ENCODE peak calls at places on chromosomes 6 and 20, in six cellular contexts. L, X, C, J, Y and A are unnamed samples.

GRCh38 chr20:58621906-58622548 is 29.1 kb upstream of the STX16 start:
- DNase-seq in C (peak), J (no peak), Y (no peak), L (no peak), X (no peak), A (no peak)

GRCh38 chr6:47094351-47094925 is 52.3 kb upstream of the ADGRF1 start:
- DNase-seq in J (no peak), Y (no peak), X (no peak), L (peak), C (no peak), A (no peak)

GRCh38 chr6:9126845-9127560 is 691.7 kb upstream of the SLC35B3 start:
- DNase-seq in X (no peak), Y (no peak), C (no peak), L (no peak), J (no peak), A (no peak)

GRCh38 chr6:167769408-167770190 is 57.1 kb upstream of the AFDN start:
- DNase-seq in C (no peak), J (no peak), X (no peak), L (no peak), Y (no peak), A (no peak)

GRCh38 chr6:31945507-31946369 is at the start of gene CFB:
- DNase-seq in X (no peak), C (no peak), J (no peak), L (peak), Y (no peak), A (no peak)

GRCh38 chr6:52399511-52400315 is 20.4 kb upstream of the EFHC1 start:
- DNase-seq in Y (no peak), J (no peak), C (peak), X (no peak), L (peak), A (no peak)

GRCh38 chr20:17875106-17875980 is 93.3 kb downstream of the SNX5 start:
- DNase-seq in J (no peak), Y (no peak), L (peak), X (no peak), C (no peak), A (no peak)

GRCh38 chr6:113719056-113719455 is 138.1 kb upstream of the MARCKS start:
- DNase-seq in Y (no peak), C (no peak), L (no peak), J (no peak), X (no peak), A (no peak)

GRCh38 chr20:48766205-48766604 is 61.6 kb downstream of the PREX1 start:
- DNase-seq in C (no peak), Y (no peak), X (no peak), J (no peak), L (no peak), A (no peak)

DNA sequence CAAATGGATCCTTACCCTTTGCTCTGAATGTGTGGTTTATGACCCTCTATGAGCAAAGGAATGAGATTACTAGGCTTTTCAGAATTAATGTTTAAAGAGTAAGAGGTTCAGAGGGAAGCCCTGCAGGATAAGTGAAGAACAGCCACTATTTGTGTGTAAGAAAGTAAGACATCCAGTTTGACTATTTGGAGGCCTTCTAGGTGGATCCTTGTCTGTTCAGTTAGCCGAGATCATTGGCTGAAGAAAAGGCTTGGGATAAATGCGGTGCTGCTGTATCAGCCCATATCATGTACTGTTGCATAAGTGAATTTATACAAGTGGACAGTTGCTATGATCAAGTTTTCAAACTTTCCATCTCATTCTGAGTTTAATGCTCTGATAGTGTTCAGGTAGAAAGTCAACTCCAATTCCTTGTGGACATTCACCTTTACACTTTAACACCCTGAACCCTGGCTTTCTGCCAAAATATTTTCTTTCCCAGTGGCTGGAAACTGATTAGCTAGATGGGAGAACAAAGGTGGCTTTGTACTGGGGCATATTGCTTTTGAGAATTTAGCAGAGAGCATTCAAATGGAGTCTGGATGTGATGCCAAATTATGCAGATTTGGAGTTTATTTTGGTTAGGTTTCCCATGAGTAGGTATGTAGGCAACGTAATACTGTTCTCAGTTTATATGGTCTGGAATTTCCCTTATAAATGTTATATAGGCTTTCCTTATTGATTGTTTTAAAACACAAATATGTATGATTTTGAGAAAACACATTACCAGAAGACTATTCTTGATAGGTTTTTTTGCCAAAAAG is 15.0 kb downstream of the PARD6B start:
- DNase-seq in C (no peak), Y (no peak), X (no peak), J (no peak), L (peak), A (no peak)
- TF ChIP-seq POLR2AphosphoS5 in C (no peak), Y (no peak), X (no peak), J (no peak), L (no peak), A (no peak)

GRCh38 chr6:159762681-159763293 is 942 bp downstream of the ACAT2 start:
- DNase-seq in L (peak), C (peak), Y (no peak), J (peak), X (no peak), A (no peak)

GRCh38 chr6:159759645-159760044 is 2.2 kb upstream of the ACAT2 start:
- DNase-seq in Y (no peak), L (no peak), C (no peak), J (no peak), X (no peak), A (no peak)

GRCh38 chr6:159760602-159761057 is 1.2 kb upstream of the ACAT2 start:
- DNase-seq in Y (no peak), J (no peak), X (peak), C (no peak), L (peak), A (no peak)

GRCh38 chr6:159761135-159761872 is 541 bp upstream of the ACAT2 start:
- DNase-seq in J (peak), Y (no peak), X (peak), L (peak), C (peak), A (no peak)

DNA sequence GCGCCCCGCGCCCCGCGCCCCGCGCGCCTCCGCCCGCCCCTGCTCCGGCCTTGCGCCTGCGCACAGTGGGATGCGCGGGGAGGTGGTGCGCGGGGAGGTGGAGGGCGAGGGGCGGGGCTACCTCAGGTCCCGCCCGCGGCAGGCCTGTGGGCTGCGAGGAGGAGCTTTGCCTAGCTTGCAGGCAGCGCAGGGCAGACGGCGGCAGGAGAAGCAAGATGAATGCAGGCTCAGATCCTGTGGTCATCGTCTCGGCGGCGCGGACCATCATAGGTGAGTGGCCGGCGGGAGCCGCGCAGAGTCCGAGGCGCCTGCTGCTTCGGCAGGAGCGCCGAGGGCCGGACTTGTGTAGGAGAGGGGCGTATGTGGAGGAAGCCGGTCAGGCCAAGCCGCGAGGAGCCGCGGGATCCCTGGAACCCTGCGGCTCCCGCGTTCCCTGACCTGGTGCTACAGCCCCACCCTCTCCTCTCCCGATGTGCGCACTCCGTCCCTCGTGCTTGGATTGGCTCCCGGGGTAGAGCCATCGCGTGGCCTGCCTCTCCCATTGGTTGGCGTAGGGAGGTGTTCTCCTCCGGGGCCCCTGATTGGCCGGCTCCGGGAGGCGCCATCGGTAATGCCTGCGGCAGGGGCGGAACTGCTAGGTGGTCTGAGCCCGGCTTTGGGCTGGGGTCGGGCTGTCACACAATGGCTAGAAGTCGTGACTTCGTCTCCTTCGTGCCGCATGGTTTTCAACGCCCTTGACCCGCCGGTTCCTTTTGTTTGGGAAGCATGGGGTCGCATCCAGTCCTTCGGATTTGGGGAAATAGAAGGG is at the start of gene ACAT2:
- DNase-seq in J (peak), L (peak), C (peak), X (peak), Y (peak), A (peak)
- TF ChIP-seq POLR2A in J (peak), L (peak), C (peak), X (peak), Y (peak), A (peak)

DNA sequence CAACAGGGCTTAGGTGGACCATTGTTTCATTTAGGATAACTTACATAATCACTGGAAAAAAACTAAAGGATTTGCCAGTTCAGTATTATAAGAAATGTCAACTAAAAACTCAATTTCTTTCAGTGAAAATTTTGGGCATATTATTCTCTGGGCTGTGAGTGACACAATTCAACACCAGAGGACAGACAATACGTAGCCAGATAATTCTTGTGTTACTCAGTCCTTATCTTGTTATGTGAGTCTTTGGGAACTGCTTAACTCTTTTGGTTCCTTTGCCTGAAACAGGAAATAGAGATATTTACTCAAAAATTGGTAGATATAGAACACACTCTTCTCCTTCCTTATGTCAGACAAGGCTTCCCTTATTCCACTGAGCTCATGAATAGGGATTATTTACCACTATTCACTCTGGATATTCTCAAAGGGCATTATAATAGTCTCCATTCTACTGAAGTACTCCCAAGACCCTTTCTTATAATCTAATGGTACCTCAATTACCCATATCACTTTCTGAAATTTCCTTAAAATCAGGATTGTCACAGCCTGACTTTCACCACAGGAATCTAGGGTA is 4.9 kb upstream of the BEND6 start:
- DNase-seq in L (no peak), J (no peak), Y (no peak), C (no peak), X (no peak), A (no peak)
- TF ChIP-seq TAF1 in L (no peak), J (no peak), Y (no peak), C (no peak), X (no peak), A (no peak)

DNA sequence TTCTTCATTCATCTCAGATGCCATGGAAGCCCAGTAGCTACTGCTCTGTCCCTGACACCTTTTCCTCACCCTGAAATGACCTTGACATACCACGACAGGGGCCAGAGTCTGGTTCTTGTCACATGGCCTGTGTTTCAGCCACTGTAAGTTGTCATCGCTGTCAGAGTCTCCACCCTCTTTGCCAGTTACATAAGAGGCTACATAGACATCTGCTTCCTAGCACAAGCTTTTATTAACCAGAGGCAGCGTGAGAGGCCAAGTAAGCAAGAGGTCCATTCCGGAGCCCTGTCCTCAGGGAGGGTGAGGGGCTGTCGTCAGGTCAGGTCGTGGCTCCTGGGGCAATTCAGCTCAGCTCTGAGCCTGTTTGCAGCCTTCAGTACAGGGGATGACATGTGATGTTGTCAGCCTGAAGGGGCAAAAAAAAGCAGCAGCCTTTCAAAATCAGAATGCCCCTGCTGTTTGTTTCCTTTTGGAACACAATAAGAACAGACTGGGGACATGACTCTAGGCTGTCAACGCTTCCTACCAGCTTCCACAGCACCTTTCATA is 146.3 kb downstream of the MTFR2 start:
- DNase-seq in X (peak), L (peak), Y (no peak), C (no peak), J (no peak), A (no peak)
- TF ChIP-seq POLR2AphosphoS5 in X (no peak), L (no peak), Y (no peak), C (no peak), J (no peak), A (no peak)

DNA sequence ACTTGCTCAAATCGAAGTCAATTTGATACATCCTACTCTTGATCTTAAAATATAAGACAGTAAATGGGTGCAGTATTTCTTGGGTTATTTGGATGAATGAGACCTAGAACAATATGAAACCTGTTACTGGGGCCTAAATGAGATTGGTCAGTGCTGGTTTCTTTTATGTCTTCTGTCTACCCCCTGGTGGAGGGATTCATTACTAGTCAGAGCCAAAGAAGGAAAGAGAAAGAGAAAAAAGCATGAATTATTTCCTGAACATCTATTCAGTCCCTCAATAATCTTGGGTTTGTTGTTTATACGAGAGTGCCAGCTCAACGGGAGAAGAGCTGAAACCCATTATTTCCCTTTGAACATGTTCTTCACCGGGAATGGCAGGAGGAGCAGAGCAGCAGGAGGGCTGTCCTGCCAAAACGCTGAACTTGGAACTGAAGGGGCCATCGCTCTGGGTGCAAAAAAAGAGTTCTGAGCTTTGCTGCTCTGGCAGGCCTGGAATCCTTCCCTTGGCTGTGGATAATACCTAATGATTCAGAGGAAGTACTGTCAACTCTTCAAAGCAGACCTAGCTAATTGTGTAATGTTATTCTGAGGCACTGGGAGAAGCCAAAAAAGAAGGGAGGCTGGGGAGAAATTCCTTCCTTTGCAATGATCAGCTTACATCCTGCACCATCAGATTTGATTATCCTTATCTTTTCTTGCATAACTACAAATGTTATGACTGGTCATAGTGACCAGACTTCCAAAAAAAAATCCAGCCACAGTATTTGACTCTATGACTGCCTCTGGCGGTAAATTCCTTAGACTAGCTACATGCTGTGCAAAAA is 72.0 kb downstream of the BLOC1S5 start:
- DNase-seq in Y (peak), X (no peak), C (peak), J (peak), L (peak), A (peak)
- TF ChIP-seq POLR2A in Y (no peak), X (no peak), C (no peak), J (no peak), L (no peak), A (no peak)